ENCODE peak calls at places on chromosome 19, in six cellular contexts. Z is GM23338, D is H1, Q is SK-N-SH, O is neural progenitor cell, U is endothelial cell of umbilical vein. C is an unnamed sample.

GRCh38 chr19:4393947-4394590 is 6.3 kb downstream of the SH3GL1 start:
- DNase-seq in D (no peak), Q (no peak), Z (no peak), O (peak; percentile 76), U (peak; percentile 61), C (peak; percentile 54)

GRCh38 chr19:30444253-30444671 is 72.1 kb downstream of the ZNF536 start:
- DNase-seq in D (no peak), Z (no peak), Q (no peak), U (no peak), O (no peak), C (no peak)

GRCh38 chr19:6576869-6577281 is 14.1 kb downstream of the CD70 start:
- DNase-seq in Q (no peak), U (no peak), D (no peak), Z (no peak), O (no peak), C (no peak)

GRCh38 chr19:2796659-2797266 is 11.5 kb downstream of the THOP1 start:
- DNase-seq in Q (no peak), U (no peak), D (no peak), O (no peak), Z (no peak), C (no peak)

GRCh38 chr19:43465468-43466120 is at the start of gene LYPD3:
- DNase-seq in O (peak; percentile 19), D (peak; percentile 71), Z (peak; percentile 82), U (no peak), Q (no peak), C (no peak)

GRCh38 chr19:9615828-9616227 is 5.2 kb downstream of the ZNF561 start:
- DNase-seq in D (no peak), O (no peak), Z (no peak), Q (no peak), U (no peak), C (no peak)

GRCh38 chr19:30651691-30652090 is 279.5 kb downstream of the ZNF536 start:
- DNase-seq in Z (no peak), D (no peak), Q (no peak), O (no peak), U (no peak), C (no peak)

GRCh38 chr19:56477429-56478338 is 539 bp upstream of the ZNF667 start:
- DNase-seq in O (peak; percentile 90), D (peak; percentile 81), U (peak; percentile 82), Q (peak; percentile 98), Z (peak; percentile 87), C (peak; percentile 93)

GRCh38 chr19:48258350-48258749 is 2.6 kb upstream of the CARD8 start:
- DNase-seq in Q (no peak), Z (no peak), U (peak; percentile 80), O (no peak), D (no peak), C (no peak)

GRCh38 chr19:29378543-29379105 is 147.2 kb upstream of the VSTM2B start:
- DNase-seq in Q (no peak), O (no peak), Z (no peak), D (peak; percentile 19), U (no peak), C (no peak)
- H2AFZ ChIP-seq in Q (no peak overlapping the region), O (no peak overlapping the region), Z (no peak overlapping the region), D (no peak overlapping the region), U (no peak overlapping the region), C (no peak overlapping the region)

GRCh38 chr19:40809358-40810086 is 10.5 kb downstream of the EGLN2 start:
- DNase-seq in Q (no peak), U (no peak), D (no peak), O (no peak), Z (no peak), C (no peak)
- H3K36me3 ChIP-seq in Q (peaks cover 19% of the 10 kb centered on the region), U (peaks cover 9% of the 10 kb centered on the region), D (peaks cover 11% of the 10 kb centered on the region), O (no peaks in the 10 kb centered on the region), Z (peaks cover 4% of the 10 kb centered on the region), C (peaks cover 26% of the 10 kb centered on the region)

GRCh38 chr19:28669804-28670203 is 543.1 kb downstream of the UQCRFS1 start:
- DNase-seq in Q (no peak), U (no peak), Z (no peak), O (no peak), D (no peak), C (no peak)
- H2AFZ ChIP-seq in Q (no peak overlapping the region), U (no peak overlapping the region), Z (no peak overlapping the region), O (no peak overlapping the region), D (no peak overlapping the region), C (no peak overlapping the region)

DNA sequence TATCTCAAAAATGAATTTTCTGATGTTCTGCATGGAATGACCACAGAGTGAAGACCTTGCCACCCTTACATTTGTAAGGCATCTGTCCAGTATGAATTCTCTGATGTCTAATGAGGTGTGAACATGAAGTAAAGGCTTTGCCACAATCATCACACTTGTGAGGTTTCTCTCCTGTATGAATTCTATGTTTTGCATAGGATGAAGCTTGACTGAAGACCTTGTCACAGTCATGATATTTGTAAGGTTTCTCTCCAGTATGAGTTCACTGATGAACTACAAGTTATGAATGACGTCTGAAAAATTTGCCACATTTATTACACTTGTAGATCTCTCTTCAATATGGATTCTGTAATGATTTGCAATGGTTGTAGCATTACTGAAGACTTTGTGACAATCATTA is 13.3 kb downstream of the ZNF816 start:
- DNase-seq in Z (no peak), Q (no peak), O (no peak), U (no peak), D (no peak), C (no peak)
- H3K36me3 ChIP-seq in Z (peaks cover 47% of the 10 kb centered on the region), Q (peaks cover 55% of the 10 kb centered on the region), O (peaks cover 46% of the 10 kb centered on the region), U (peaks cover 2% of the 10 kb centered on the region), D (peaks cover 55% of the 10 kb centered on the region), C (no peaks in the 10 kb centered on the region)

GRCh38 chr19:46495789-46496099 is at the start of gene PNMA8B:
- DNase-seq in U (no peak), Q (peak; percentile 99), O (peak; percentile 100), D (peak; percentile 94), Z (peak; percentile 98), C (peak; percentile 54)
- H2AFZ ChIP-seq in U (no peak within 1 kb of the TSS), Q (peak within 1 kb of the TSS; percentile 54), O (no peak within 1 kb of the TSS), D (peak within 1 kb of the TSS; percentile 76), Z (peak within 1 kb of the TSS; percentile 59), C (no peak within 1 kb of the TSS)

DNA sequence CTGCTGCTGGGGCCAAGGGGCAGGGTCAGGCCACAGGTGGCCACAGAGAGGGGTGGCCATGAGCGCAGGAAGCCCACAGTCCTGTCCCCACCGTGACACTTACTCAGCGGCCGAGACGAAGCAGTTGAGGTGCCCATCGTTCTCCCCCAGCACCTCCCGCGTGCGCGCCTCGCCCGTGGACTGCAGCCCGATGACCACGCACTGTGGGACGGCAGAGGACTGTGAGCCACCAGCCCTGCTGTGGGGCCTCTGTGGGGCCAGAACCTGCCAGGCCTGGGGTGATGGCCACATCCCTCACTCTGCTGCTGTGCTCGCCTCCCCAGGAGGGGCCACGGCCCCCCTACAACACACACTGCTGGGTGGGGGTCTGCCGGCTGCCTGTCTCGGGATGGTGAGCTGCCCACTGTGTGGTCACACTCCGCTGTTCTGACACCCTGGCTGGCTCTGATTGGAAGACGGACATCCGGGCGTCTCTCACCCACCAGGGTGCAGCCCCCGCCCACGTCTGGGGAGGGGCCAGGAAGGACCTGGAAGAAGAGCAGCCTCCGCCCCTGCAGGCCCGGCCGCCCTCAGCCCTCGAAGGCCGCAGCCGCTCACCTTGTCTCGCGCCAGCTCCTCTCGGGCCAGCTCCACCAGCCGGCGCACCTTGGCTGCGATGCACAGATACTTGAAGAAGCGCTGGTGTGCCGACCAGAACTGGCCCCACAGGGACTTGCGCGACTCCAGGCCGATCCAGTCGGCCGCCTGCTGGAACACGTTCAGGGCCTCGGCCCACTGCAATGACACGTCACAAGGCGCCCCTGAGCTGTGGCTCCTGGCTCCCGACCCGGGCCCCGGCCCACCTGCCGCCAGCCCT is 13.2 kb downstream of the GPX4 start:
- DNase-seq in U (no peak), D (no peak), O (no peak), Z (peak; percentile 57), Q (no peak), C (no peak)
- H3K36me3 ChIP-seq in U (peaks cover 14% of the 10 kb centered on the region), D (peaks cover 50% of the 10 kb centered on the region), O (no peaks in the 10 kb centered on the region), Z (no peaks in the 10 kb centered on the region), Q (no peaks in the 10 kb centered on the region), C (peaks cover 62% of the 10 kb centered on the region)

C was measured in fibroblast of lung.